ENCODE peak calls at places on chromosomes 3 and 15, in four cellular contexts. X is IMR-90, Y is neuronal stem cell, T is H1. Z is an unnamed sample.
A peak's percentile ranks its signal among the peaks of the same experiment; 100 is the strongest.

GRCh38 chr3:119148493-119149180 is 2.7 kb downstream of the TEX55 start:
- DNase-seq in X (peak; percentile 79), Y (no peak), T (no peak), Z (no peak)

GRCh38 chr3:47715928-47716327 is 65.8 kb downstream of the SMARCC1 start:
- DNase-seq in X (peak; percentile 81), Y (no peak), T (no peak), Z (no peak)

GRCh38 chr15:67013696-67014095 is 51.7 kb upstream of the SMAD3 start:
- DNase-seq in X (peak; percentile 80), Y (peak; percentile 38), T (no peak), Z (peak; percentile 85)

GRCh38 chr15:96171842-96172241 is 158.7 kb upstream of the NR2F2 start:
- DNase-seq in X (peak; percentile 19), Y (peak; percentile 14), T (no peak), Z (no peak)

GRCh38 chr3:13080591-13080990 is 7.4 kb upstream of the IQSEC1 start:
- DNase-seq in X (no peak), Y (no peak), T (no peak), Z (no peak)

GRCh38 chr15:22786868-22787698 is 639 bp downstream of the NIPA1 start:
- DNase-seq in X (no peak), Y (peak; percentile 35), T (no peak), Z (peak; percentile 45)

GRCh38 chr3:111796566-111796965 is 62.5 kb upstream of the PHLDB2 start:
- DNase-seq in X (no peak), Y (no peak), T (no peak), Z (no peak)

GRCh38 chr3:184160456-184160855 is 5.3 kb downstream of the DVL3 start:
- DNase-seq in X (peak; percentile 80), Y (no peak), T (no peak), Z (no peak)

GRCh38 chr3:53375019-53375418 is 27.7 kb upstream of the DCP1A start:
- DNase-seq in X (peak; percentile 41), Y (peak; percentile 72), T (peak; percentile 27), Z (peak; percentile 81)

GRCh38 chr3:120495809-120496208 is 45.0 kb upstream of the FSTL1 start:
- DNase-seq in X (no peak), Y (no peak), T (no peak), Z (no peak)

GRCh38 chr3:188712257-188712924 is 459.4 kb upstream of the TPRG1 start:
- DNase-seq in X (peak; percentile 92), Y (no peak), T (no peak), Z (no peak)

GRCh38 chr3:188343894-188344293 is 189.9 kb downstream of the LPP start:
- DNase-seq in X (no peak), Y (no peak), T (no peak), Z (no peak)

GRCh38 chr3:136891934-136892855 is 30.2 kb downstream of the NCK1 start:
- DNase-seq in X (no peak), Y (no peak), T (no peak), Z (no peak)

GRCh38 chr3:142019794-142020320 is 129.5 kb downstream of the TFDP2 start:
- DNase-seq in X (peak; percentile 41), Y (no peak), T (no peak), Z (no peak)

GRCh38 chr3:65819896-65820295 is 218.8 kb downstream of the MAGI1 start:
- DNase-seq in X (no peak), Y (no peak), T (no peak), Z (no peak)

GRCh38 chr3:15294914-15295313 is 37.5 kb downstream of the SH3BP5 start:
- DNase-seq in X (no peak), Y (no peak), T (no peak), Z (no peak)

GRCh38 chr3:27568393-27568792 is 84.2 kb upstream of the SLC4A7 start:
- DNase-seq in X (peak; percentile 72), Y (no peak), T (no peak), Z (no peak)

GRCh38 chr15:41989573-41990242 is 17.4 kb upstream of the EHD4 start:
- DNase-seq in X (peak; percentile 59), Y (peak; percentile 79), T (peak; percentile 70), Z (peak; percentile 93)

GRCh38 chr3:136266468-136266867 is 16.3 kb downstream of the PCCB start:
- DNase-seq in X (peak; percentile 83), Y (no peak), T (no peak), Z (no peak)

GRCh38 chr3:69087030-69087791 is 2.5 kb downstream of the ARL6IP5 start:
- DNase-seq in X (no peak), Y (no peak), T (no peak), Z (no peak)

GRCh38 chr3:7333125-7333524 is 472.2 kb downstream of the GRM7 start:
- DNase-seq in X (no peak), Y (no peak), T (no peak), Z (peak; percentile 52)

GRCh38 chr3:198080521-198081384 is 120.7 kb downstream of the LMLN start:
- DNase-seq in X (peak; percentile 56), Y (peak; percentile 86), T (peak; percentile 64), Z (peak; percentile 85)

GRCh38 chr3:173624086-173624485 is 226.5 kb downstream of the NLGN1 start:
- DNase-seq in X (no peak), Y (no peak), T (no peak), Z (no peak)

GRCh38 chr3:119586707-119587317 is 7.5 kb downstream of the ADPRH start:
- DNase-seq in X (no peak), Y (no peak), T (no peak), Z (no peak)

GRCh38 chr15:39586387-39587171 is 5.7 kb downstream of the THBS1 start:
- DNase-seq in X (peak; percentile 83), Y (no peak), T (no peak), Z (no peak)

GRCh38 chr15:28975766-28976179 is 90.0 kb downstream of the APBA2 start:
- DNase-seq in X (peak; percentile 55), Y (no peak), T (peak; percentile 29), Z (peak; percentile 62)

GRCh38 chr15:27175479-27176153 is 204.6 kb downstream of the GABRG3 start:
- DNase-seq in X (no peak), Y (no peak), T (peak; percentile 36), Z (peak; percentile 56)

GRCh38 chr3:40911928-40912327 is 287.4 kb upstream of the CTNNB1 start:
- DNase-seq in X (no peak), Y (no peak), T (no peak), Z (no peak)

GRCh38 chr3:105836533-105836932 is 32.3 kb downstream of the CBLB start:
- DNase-seq in X (peak; percentile 95), Y (no peak), T (no peak), Z (no peak)

GRCh38 chr3:113084777-113085176 is 94.0 kb downstream of the GTPBP8 start:
- DNase-seq in X (peak; percentile 88), Y (no peak), T (no peak), Z (no peak)

GRCh38 chr3:127448161-127448561 is 142.4 kb downstream of the TPRA1 start:
- DNase-seq in X (no peak), Y (no peak), T (no peak), Z (peak; percentile 18)

GRCh38 chr3:187742351-187743171 is 2.7 kb downstream of the BCL6 start:
- DNase-seq in X (peak; percentile 45), Y (no peak), T (no peak), Z (no peak)

GRCh38 chr3:151751161-151751560 is 17.4 kb downstream of the AADACL2 start:
- DNase-seq in X (peak; percentile 36), Y (no peak), T (no peak), Z (no peak)

GRCh38 chr15:69861331-69862171 is 236.2 kb downstream of the TLE3 start:
- DNase-seq in X (peak; percentile 62), Y (no peak), T (no peak), Z (no peak)

GRCh38 chr15:57605491-57605890 is 13.8 kb downstream of the MYZAP start:
- DNase-seq in X (no peak), Y (no peak), T (no peak), Z (no peak)

GRCh38 chr3:152620395-152620794 is 214.5 kb upstream of the P2RY1 start:
- DNase-seq in X (no peak), Y (no peak), T (no peak), Z (no peak)

DNA sequence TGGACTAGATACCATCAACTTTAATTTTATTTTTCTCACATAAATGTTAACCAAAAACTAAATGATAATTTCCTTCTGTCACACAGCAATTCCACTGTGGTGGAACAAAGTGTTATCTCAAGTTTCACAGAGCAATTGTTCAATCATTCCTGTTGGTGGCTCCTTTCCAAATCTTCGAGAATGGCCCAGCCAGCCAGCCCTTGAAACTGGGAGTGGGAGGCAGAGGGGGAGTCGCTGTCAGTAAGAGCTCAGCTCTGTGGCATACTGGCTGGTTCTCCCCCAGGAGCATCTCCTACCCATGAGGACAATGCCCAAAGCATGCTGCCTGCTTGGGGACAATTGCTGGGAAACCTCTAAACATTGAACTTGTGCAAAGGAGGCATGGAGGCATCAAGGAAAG is 47.7 kb downstream of the MECOM start:
- DNase-seq in X (no peak), Y (no peak), T (no peak), Z (no peak)
- H3K14ac ChIP-seq in X (no peak overlapping the region), Y (no peak overlapping the region), T (no peak overlapping the region), Z (no peak overlapping the region)

GRCh38 chr3:25782636-25782937 is 656 bp downstream of the NGLY1 start:
- DNase-seq in X (no peak), Y (no peak), T (no peak), Z (no peak)

GRCh38 chr3:25781145-25781757 is 2.0 kb downstream of the NGLY1 start:
- DNase-seq in X (no peak), Y (no peak), T (no peak), Z (no peak)

GRCh38 chr3:25783661-25784512 is 644 bp upstream of the NGLY1 start:
- DNase-seq in X (peak; percentile 18), Y (peak; percentile 63), T (no peak), Z (peak; percentile 86)

GRCh38 chr3:25781758-25782594 is 1.3 kb downstream of the NGLY1 start:
- DNase-seq in X (no peak), Y (no peak), T (no peak), Z (no peak)

GRCh38 chr3:25782938-25783660 is at the start of gene NGLY1:
- DNase-seq in X (peak; percentile 75), Y (peak; percentile 79), T (no peak), Z (peak; percentile 84)
- H3K14ac ChIP-seq in X (peak within 1 kb of the TSS; percentile 87), Y (peak within 1 kb of the TSS; percentile 50), T (no peak within 1 kb of the TSS), Z (peak within 1 kb of the TSS; percentile 91)

GRCh38 chr15:62902821-62903220 is 139.7 kb upstream of the TPM1 start:
- DNase-seq in X (no peak), Y (no peak), T (no peak), Z (peak; percentile 63)

GRCh38 chr15:62901916-62902554 is 140.5 kb upstream of the TPM1 start:
- DNase-seq in X (no peak), Y (no peak), T (no peak), Z (no peak)

GRCh38 chr15:62899090-62899493 is 143.5 kb upstream of the TPM1 start:
- DNase-seq in X (no peak), Y (no peak), T (no peak), Z (no peak)

GRCh38 chr15:62901087-62901486 is 141.5 kb upstream of the TPM1 start:
- DNase-seq in X (no peak), Y (no peak), T (no peak), Z (no peak)

GRCh38 chr15:62900071-62900812 is 142.3 kb upstream of the TPM1 start:
- DNase-seq in X (no peak), Y (no peak), T (no peak), Z (no peak)
- H3K14ac ChIP-seq in X (no peak overlapping the region), Y (no peak overlapping the region), T (no peak overlapping the region), Z (no peak overlapping the region)

GRCh38 chr3:54986294-54986693 is 58.4 kb upstream of the LRTM1 start:
- DNase-seq in X (no peak), Y (no peak), T (no peak), Z (no peak)

GRCh38 chr3:54983266-54983910 is 55.5 kb upstream of the LRTM1 start:
- DNase-seq in X (no peak), Y (no peak), T (no peak), Z (no peak)

GRCh38 chr3:54989023-54989380 is 61.1 kb upstream of the LRTM1 start:
- DNase-seq in X (no peak), Y (no peak), T (no peak), Z (no peak)

GRCh38 chr3:54987719-54988118 is 59.9 kb upstream of the LRTM1 start:
- DNase-seq in X (no peak), Y (no peak), T (no peak), Z (no peak)

GRCh38 chr3:54988302-54989022 is 60.6 kb upstream of the LRTM1 start:
- DNase-seq in X (peak; percentile 90), Y (no peak), T (no peak), Z (no peak)
- H3K14ac ChIP-seq in X (no peak overlapping the region), Y (no peak overlapping the region), T (no peak overlapping the region), Z (no peak overlapping the region)

Z was measured in H9.